ENCODE peak calls at places on chromosomes 6 and 20, in nine cellular contexts. M, F, Q, P, E, I, B, H and A are unnamed samples.

GRCh38 chr6:107290491-107290890 is 168.9 kb downstream of the PDSS2 start:
- DNase-seq in Q (no peak), M (no peak), B (no peak), P (no peak), I (no peak), F (no peak), H (no peak), E (peak), A (no peak)

GRCh38 chr6:18053071-18053475 is 65.6 kb upstream of the KIF13A start:
- DNase-seq in F (no peak), P (no peak), M (no peak), I (no peak), Q (no peak), E (no peak), B (no peak), H (peak), A (no peak)

GRCh38 chr6:169982461-169983386 is 231.3 kb downstream of the ERMARD start:
- DNase-seq in I (no peak), P (no peak), B (no peak), F (no peak), Q (no peak), E (no peak), M (no peak), H (no peak), A (no peak)

GRCh38 chr20:38534756-38535155 is 46.2 kb upstream of the ADIG start:
- DNase-seq in E (no peak), H (no peak), I (no peak), Q (no peak), M (no peak), B (no peak), F (no peak), P (no peak), A (peak)

GRCh38 chr6:127496471-127496870 is 22.7 kb downstream of the MTCL3 start:
- DNase-seq in P (no peak), M (no peak), H (peak), I (no peak), B (no peak), Q (no peak), E (no peak), F (no peak), A (no peak)

GRCh38 chr20:25233016-25233772 is 14.7 kb upstream of the PYGB start:
- DNase-seq in I (peak), Q (peak), F (no peak), B (peak), P (no peak), E (no peak), M (no peak), H (peak), A (no peak)

GRCh38 chr6:16803294-16804006 is 42.2 kb upstream of the ATXN1 start:
- DNase-seq in Q (peak), I (peak), E (peak), F (peak), B (no peak), H (no peak), M (no peak), P (no peak), A (no peak)

GRCh38 chr20:46468508-46468907 is 44.9 kb downstream of the ZNF334 start:
- DNase-seq in H (no peak), F (no peak), E (peak), B (no peak), M (no peak), P (no peak), Q (no peak), I (no peak), A (no peak)

GRCh38 chr20:31907046-31907445 is 36.6 kb downstream of the TTLL9 start:
- DNase-seq in Q (no peak), B (no peak), M (no peak), I (no peak), F (no peak), H (no peak), E (no peak), P (no peak), A (no peak)

GRCh38 chr6:111944541-111944940 is 71.3 kb upstream of the FYN start:
- DNase-seq in I (no peak), H (no peak), B (no peak), M (no peak), P (no peak), E (no peak), Q (no peak), F (no peak), A (no peak)

GRCh38 chr20:48401359-48401758 is 426.4 kb downstream of the PREX1 start:
- DNase-seq in Q (no peak), P (no peak), F (no peak), H (no peak), M (no peak), B (no peak), E (no peak), I (no peak), A (no peak)

GRCh38 chr20:50054626-50055511 is 58.1 kb downstream of the UBE2V1 start:
- DNase-seq in I (peak), P (no peak), F (peak), Q (no peak), E (peak), B (no peak), M (no peak), H (no peak), A (no peak)

GRCh38 chr20:44918761-44919160 is 8.9 kb downstream of the PABPC1L start:
- DNase-seq in P (no peak), E (no peak), I (no peak), Q (no peak), H (no peak), M (no peak), B (no peak), F (no peak), A (no peak)